ENCODE peak calls at places on chromosomes 6 and 20, in six cellular contexts. O is Karpas-422; V is cardiac muscle cell; I is A549; E is CD8-positive, alpha-beta T cell; F is brain microvascular endothelial cell. G is an unnamed sample.

GRCh38 chr20:64212750-64213149 is 42.8 kb upstream of the PCMTD2 start:
- DNase-seq in O (no peak), V (no peak), I (no peak), E (no peak), F (no peak), G (no peak)

GRCh38 chr6:133894795-133895401 is 6.0 kb downstream of the TCF21 start:
- DNase-seq in O (no peak), V (peak), I (no peak), E (no peak), F (no peak), G (no peak)

GRCh38 chr20:58133020-58133419 is 95.4 kb downstream of the ANKRD60 start:
- DNase-seq in O (no peak), V (no peak), I (no peak), E (no peak), F (no peak), G (no peak)

GRCh38 chr6:47465117-47465516 is 12.5 kb upstream of the CD2AP start:
- DNase-seq in O (no peak), V (no peak), I (no peak), E (no peak), F (no peak), G (no peak)

GRCh38 chr20:6333110-6333509 is 210.3 kb upstream of the FERMT1 start:
- DNase-seq in O (no peak), V (no peak), I (no peak), E (no peak), F (no peak), G (no peak)

GRCh38 chr20:30892704-30893345 is 364.6 kb upstream of the DEFB115 start:
- DNase-seq in O (no peak), V (no peak), I (no peak), E (no peak), F (no peak), G (no peak)

GRCh38 chr20:58065508-58066361 is 162.7 kb downstream of the ANKRD60 start:
- DNase-seq in O (no peak), V (no peak), I (no peak), E (no peak), F (no peak), G (no peak)

GRCh38 chr6:84688187-84688878 is 76.1 kb downstream of the TBX18 start:
- DNase-seq in O (no peak), V (no peak), I (no peak), E (no peak), F (no peak), G (peak)

GRCh38 chr6:112081569-112081968 is 5.7 kb downstream of the TUBE1 start:
- DNase-seq in O (no peak), V (no peak), I (no peak), E (no peak), F (no peak), G (no peak)

GRCh38 chr6:35751594-35751993 is 14.8 kb downstream of the ARMC12 start:
- DNase-seq in O (no peak), V (no peak), I (no peak), E (no peak), F (no peak), G (no peak)

GRCh38 chr6:154258064-154258757 is 98.4 kb downstream of the IPCEF1 start:
- DNase-seq in O (no peak), V (no peak), I (no peak), E (no peak), F (no peak), G (no peak)

GRCh38 chr6:166743925-166744653 is 117.0 kb upstream of the RPS6KA2 start:
- DNase-seq in O (no peak), V (peak), I (no peak), E (no peak), F (no peak), G (no peak)

GRCh38 chr20:34293119-34293518 is 10.0 kb downstream of the AHCY start:
- DNase-seq in O (no peak), V (no peak), I (no peak), E (no peak), F (no peak), G (no peak)

GRCh38 chr6:80642452-80642851 is 536.0 kb downstream of the BCKDHB start:
- DNase-seq in O (no peak), V (no peak), I (no peak), E (no peak), F (no peak), G (peak)

GRCh38 chr6:169976301-169977081 is 225.1 kb downstream of the ERMARD start:
- DNase-seq in O (no peak), V (no peak), I (no peak), E (no peak), F (no peak), G (no peak)

GRCh38 chr6:110933913-110934312 is 24.6 kb upstream of the GTF3C6 start:
- DNase-seq in O (no peak), V (no peak), I (no peak), E (no peak), F (no peak), G (no peak)

GRCh38 chr6:10276888-10277287 is 138.0 kb downstream of the TFAP2A start:
- DNase-seq in O (no peak), V (no peak), I (no peak), E (no peak), F (no peak), G (no peak)

GRCh38 chr20:57717797-57718196 is 8.0 kb upstream of the PMEPA1 start:
- DNase-seq in O (no peak), V (no peak), I (peak), E (no peak), F (no peak), G (no peak)

GRCh38 chr6:165042912-165043311 is 266.5 kb downstream of the C6orf118 start:
- DNase-seq in O (no peak), V (no peak), I (no peak), E (no peak), F (no peak), G (no peak)

GRCh38 chr6:33886673-33887144 is 82.9 kb upstream of the MLN start:
- DNase-seq in O (no peak), V (peak), I (no peak), E (no peak), F (no peak), G (peak)

DNA sequence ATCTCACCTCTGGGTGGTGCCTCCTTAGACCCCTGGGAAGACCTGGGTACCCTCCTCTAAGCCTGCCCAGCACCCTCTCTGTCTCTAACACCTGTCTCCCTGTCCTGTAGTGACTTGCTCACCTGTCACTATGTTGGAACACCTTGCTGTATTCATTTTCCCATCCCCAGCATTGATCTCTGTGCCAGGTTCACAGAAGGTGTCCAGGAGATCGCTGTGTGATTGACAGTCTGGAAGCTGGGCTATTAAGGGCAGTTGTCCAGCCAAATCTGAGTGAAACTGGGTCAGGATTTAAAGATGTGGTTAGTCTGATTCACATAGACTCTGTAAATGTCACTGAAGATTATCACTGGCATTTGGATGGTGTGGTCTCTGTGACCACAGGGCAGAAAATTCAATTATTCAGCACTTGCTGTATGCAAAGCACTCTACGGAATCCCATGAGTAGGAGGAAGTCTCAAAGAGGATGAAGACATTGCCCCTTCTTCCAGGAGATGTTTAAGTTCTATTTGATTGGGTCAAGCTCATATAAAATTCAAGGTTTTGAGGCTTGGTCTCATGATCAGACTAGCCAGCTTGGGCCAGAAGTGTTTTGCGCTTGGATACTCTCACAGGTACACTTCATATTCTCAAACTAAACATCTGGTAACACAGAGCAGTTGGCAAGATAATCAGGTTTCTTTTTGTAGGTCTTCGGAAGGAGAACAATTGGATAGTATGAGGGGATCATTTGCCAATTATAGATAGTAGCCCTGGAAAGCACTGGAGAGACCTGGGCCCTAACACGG is 57.8 kb upstream of the TAGAP start:
- DNase-seq in O (no peak), V (no peak), I (no peak), E (no peak), F (no peak), G (no peak)
- H3K4me3 ChIP-seq in O (no peak), V (no peak), I (no peak), E (no peak), F (no peak), G (no peak)

DNA sequence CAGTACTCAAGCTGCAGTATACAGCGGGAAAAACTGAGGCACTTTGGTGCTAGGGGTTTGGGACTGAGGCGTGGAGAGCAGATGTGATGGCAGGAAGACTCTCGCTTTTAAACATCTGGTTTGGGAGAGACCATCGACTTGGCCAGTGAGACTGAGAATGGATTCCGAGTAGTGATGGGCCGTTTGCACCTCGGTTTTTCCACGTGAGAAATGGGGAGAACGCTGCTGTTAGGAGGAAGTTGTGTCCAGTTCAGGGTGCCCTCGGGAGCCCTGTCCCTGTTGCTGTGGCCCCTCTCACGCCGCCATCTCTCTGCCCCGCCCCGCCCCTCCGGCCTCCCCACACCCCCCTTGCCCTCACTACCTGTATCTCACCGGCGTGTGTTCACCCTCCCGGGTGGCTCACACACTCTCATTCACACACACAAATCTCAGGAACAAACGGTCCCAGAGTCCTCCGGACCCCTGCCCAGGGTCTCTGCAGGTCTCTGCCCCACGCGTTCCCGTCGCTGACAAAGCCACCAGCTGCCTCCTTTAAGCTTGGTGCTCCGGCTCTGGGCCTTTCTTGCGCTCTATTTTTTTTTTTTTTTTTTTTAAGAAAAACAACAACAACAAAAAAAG is 2.7 kb downstream of the SOX12 start:
- DNase-seq in O (peak), V (no peak), I (no peak), E (no peak), F (no peak), G (no peak)
- H3K4me3 ChIP-seq in O (peak), V (peak), I (peak), E (peak), F (peak), G (peak)

GRCh38 chr20:56157530-56158203 is 90.9 kb upstream of the MC3R start:
- DNase-seq in O (no peak), V (no peak), I (no peak), E (no peak), F (no peak), G (no peak)
- H3K4me3 ChIP-seq in O (no peak), V (no peak), I (no peak), E (no peak), F (no peak), G (no peak)

DNA sequence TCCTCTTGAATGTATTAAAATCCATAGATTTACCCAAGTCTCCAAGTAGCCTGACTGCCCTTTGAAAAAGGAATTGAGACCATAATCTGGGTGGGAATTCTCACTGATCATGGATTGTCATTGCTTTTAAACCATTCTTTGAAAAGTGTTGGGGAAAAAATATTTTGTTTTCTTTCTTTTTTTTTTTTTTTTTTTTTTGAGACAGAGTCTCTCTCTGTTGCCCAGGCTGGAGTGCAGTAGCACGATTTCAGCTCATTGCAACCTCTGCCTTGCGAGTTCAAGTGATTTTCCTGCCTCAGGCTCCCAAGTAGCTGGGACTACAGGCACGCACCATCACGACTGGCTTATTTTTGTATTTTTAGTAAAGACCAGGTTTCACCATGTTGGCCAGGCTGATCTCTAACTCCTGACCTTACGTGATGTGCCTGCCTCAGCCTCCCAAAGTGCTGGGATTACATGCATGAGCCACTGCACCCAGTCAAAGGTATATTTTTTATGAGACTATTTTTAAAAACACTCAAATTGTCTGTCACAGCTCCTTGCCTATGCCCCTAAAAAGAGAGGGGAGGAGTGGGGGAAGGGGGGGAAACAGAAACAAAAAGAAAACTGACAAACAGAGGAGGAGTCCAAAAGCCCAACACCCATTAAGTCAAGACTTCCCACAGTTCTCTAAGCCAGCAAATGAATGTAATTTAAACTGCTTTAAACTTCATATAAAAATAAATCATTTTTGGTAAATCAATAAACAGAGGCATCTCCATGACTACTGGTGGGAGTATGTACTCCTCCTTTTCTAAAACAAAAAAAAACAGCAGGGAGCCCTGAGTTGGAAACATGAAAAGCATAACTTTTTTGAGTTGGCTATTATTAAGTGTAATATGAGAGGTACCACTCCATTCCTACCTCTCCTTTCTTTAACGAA is 119.4 kb upstream of the PRSS16 start:
- DNase-seq in O (no peak), V (no peak), I (no peak), E (no peak), F (no peak), G (no peak)
- H3K4me3 ChIP-seq in O (peak), V (no peak), I (peak), E (no peak), F (no peak), G (no peak)

DNA sequence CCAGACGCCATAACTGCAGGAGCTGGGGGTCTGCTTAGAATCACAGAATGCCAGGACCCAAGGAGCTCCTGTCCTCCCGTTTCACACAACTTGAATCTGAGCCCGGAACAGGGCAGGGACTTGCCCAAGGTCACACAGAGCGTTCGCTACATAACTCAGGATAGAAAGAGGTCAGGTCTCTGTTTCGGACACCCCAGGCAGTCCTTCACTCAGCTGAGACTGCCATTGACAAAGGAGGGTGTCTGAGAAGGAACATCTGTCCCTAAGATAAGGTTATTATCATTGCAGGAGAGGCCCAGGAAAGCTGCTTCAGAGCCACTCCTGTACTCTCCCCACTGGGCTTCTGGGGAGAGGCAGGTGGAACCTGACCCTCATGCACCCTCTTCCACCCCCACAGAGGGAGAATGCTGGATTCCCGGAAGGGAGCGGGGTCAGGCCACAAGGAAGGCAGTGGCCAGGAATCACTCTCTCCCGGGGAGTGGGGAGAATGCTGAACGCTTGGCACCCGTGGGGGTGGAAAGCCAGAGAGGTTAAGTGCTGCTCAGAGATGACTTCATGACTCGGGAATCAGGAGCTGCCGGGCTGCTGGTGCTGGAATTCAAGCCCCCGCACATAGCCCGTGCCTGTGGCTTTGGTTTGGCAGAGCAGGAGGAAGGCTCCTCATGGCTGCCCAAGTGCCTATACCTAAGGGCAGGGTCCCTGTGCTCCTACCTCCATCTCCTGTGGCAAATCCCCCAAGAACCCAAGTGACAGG is 10.7 kb downstream of the SDC4 start:
- DNase-seq in O (no peak), V (peak), I (no peak), E (no peak), F (peak), G (peak)
- H3K4me3 ChIP-seq in O (no peak), V (no peak), I (peak), E (no peak), F (no peak), G (no peak)